ENCODE peak calls at places on chromosomes 12 and 14, in seven cellular contexts. V is heart right ventricle, J is fibroblast of lung, G is endothelial cell of umbilical vein, K is tibial artery, Y is left lung, U is OCI-LY7. C is an unnamed sample.

GRCh38 chr14:89388853-89389252 is 28.2 kb downstream of the FOXN3 start:
- DNase-seq in V (no peak), J (no peak), G (no peak), K (no peak), Y (no peak), U (no peak), C (peak; percentile 56)

GRCh38 chr12:12587878-12588277 is 23.8 kb upstream of the CREBL2 start:
- DNase-seq in V (no peak), J (no peak), G (no peak), K (no peak), Y (no peak), U (no peak), C (no peak)

GRCh38 chr12:25957898-25958253 is 606 bp upstream of the RASSF8 start:
- DNase-seq in V (no peak), J (peak; percentile 85), G (peak; percentile 93), K (peak; percentile 29), Y (no peak), U (no peak), C (peak; percentile 96)

GRCh38 chr14:30656190-30656632 is 34.1 kb downstream of the SCFD1 start:
- DNase-seq in V (peak; percentile 12), J (peak; percentile 11), G (peak; percentile 35), K (no peak), Y (no peak), U (peak; percentile 60), C (peak; percentile 22)

GRCh38 chr12:84091642-84092041 is 821.0 kb downstream of the SLC6A15 start:
- DNase-seq in V (no peak), J (no peak), G (no peak), K (no peak), Y (peak; percentile 29), U (no peak), C (no peak)

GRCh38 chr14:64953310-64953654 is 10.7 kb upstream of the GPX2 start:
- DNase-seq in V (no peak), J (no peak), G (no peak), K (no peak), Y (no peak), U (no peak), C (no peak)

GRCh38 chr12:131902332-131903241 is 8.2 kb downstream of the ULK1 start:
- DNase-seq in V (peak; percentile 4), J (no peak), G (no peak), K (no peak), Y (peak; percentile 70), U (no peak), C (no peak)

GRCh38 chr14:102505775-102506598 is 3.6 kb downstream of the ANKRD9 start:
- DNase-seq in V (no peak), J (no peak), G (no peak), K (no peak), Y (no peak), U (no peak), C (no peak)

GRCh38 chr12:106766393-106766826 is 8.1 kb upstream of the RIC8B start:
- DNase-seq in V (peak; percentile 44), J (peak; percentile 16), G (peak; percentile 70), K (peak; percentile 28), Y (no peak), U (no peak), C (peak; percentile 89)

GRCh38 chr12:47021298-47021697 is 58.1 kb upstream of the PCED1B start:
- DNase-seq in V (peak; percentile 21), J (peak; percentile 94), G (peak; percentile 91), K (no peak), Y (no peak), U (peak; percentile 56), C (peak; percentile 87)

GRCh38 chr12:76201758-76202157 is 117.3 kb upstream of the NAP1L1 start:
- DNase-seq in V (no peak), J (peak; percentile 75), G (no peak), K (no peak), Y (no peak), U (no peak), C (peak; percentile 10)

GRCh38 chr12:127760996-127761395 is 506.0 kb upstream of the TMEM132C start:
- DNase-seq in V (no peak), J (no peak), G (no peak), K (no peak), Y (no peak), U (no peak), C (no peak)

GRCh38 chr14:23307687-23308644 is 1.3 kb downstream of the BCL2L2 start:
- DNase-seq in V (no peak), J (peak; percentile 64), G (no peak), K (no peak), Y (no peak), U (no peak), C (peak; percentile 35)

GRCh38 chr12:54217774-54218221 is 29.0 kb upstream of the SMUG1 start:
- DNase-seq in V (no peak), J (no peak), G (no peak), K (no peak), Y (peak; percentile 80), U (peak; percentile 94), C (peak; percentile 24)

GRCh38 chr12:70178038-70178437 is 65.2 kb upstream of the CNOT2 start:
- DNase-seq in V (no peak), J (no peak), G (peak; percentile 7), K (no peak), Y (no peak), U (no peak), C (peak; percentile 63)

GRCh38 chr12:81797100-81797499 is 38.0 kb upstream of the PPFIA2 start:
- DNase-seq in V (no peak), J (no peak), G (peak; percentile 8), K (no peak), Y (no peak), U (peak; percentile 29), C (peak; percentile 31)

GRCh38 chr14:36315159-36315853 is 5.1 kb downstream of the MBIP start:
- DNase-seq in V (no peak), J (no peak), G (no peak), K (no peak), Y (no peak), U (no peak), C (no peak)

GRCh38 chr12:27899151-27899661 is 73.3 kb downstream of the PTHLH start:
- DNase-seq in V (no peak), J (peak; percentile 99), G (no peak), K (no peak), Y (no peak), U (no peak), C (peak; percentile 97)

GRCh38 chr12:66662729-66663128 is 16.1 kb downstream of the GRIP1 start:
- DNase-seq in V (no peak), J (peak; percentile 74), G (peak; percentile 91), K (no peak), Y (no peak), U (no peak), C (peak; percentile 10)

GRCh38 chr12:66664076-66664475 is 14.8 kb downstream of the GRIP1 start:
- DNase-seq in V (no peak), J (no peak), G (no peak), K (no peak), Y (no peak), U (no peak), C (no peak)

GRCh38 chr12:66661357-66661756 is 17.5 kb downstream of the GRIP1 start:
- DNase-seq in V (no peak), J (no peak), G (no peak), K (no peak), Y (no peak), U (no peak), C (no peak)

GRCh38 chr12:66663605-66664004 is 15.3 kb downstream of the GRIP1 start:
- DNase-seq in V (no peak), J (no peak), G (no peak), K (no peak), Y (no peak), U (no peak), C (no peak)

DNA sequence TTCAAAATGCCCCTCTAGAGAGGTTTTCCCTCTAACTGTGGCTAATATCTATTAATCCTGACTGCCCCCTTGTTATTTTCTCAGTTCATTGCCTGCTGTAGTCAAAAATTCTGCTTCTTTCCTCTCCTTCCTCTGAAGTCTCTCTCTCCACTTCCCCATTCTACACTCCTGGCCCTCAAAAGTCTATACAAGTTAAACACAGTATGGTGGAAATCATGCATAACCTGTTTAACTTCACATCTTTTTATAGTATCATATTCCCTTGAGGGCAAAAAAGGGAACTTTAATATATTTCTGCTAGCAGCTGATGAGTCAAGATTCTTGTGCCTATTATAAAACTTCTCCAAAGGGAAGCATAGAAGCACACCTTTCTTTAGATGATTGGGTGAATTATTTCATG is 16.7 kb downstream of the GRIP1 start:
- DNase-seq in V (no peak), J (no peak), G (no peak), K (no peak), Y (no peak), U (peak; percentile 72), C (no peak)
- TF ChIP-seq CTCF in V (no peak), J (no peak), G (no peak), K (no peak), Y (no peak), U (no peak), C (no peak)

GRCh38 chr14:74350211-74350943 is 2.1 kb downstream of the VRTN start:
- DNase-seq in V (no peak), J (no peak), G (no peak), K (no peak), Y (no peak), U (no peak), C (no peak)
- H3K4me3 ChIP-seq in V (no peak overlapping the region), J (no peak overlapping the region), G (no peak overlapping the region), K (no peak overlapping the region), Y (no peak overlapping the region), U (no peak overlapping the region), C (no peak overlapping the region)

GRCh38 chr14:104799657-104800599 is 973 bp upstream of the ZBTB42 start:
- DNase-seq in V (peak; percentile 90), J (peak; percentile 78), G (peak; percentile 62), K (peak; percentile 84), Y (peak; percentile 94), U (peak; percentile 65), C (peak; percentile 62)
- TF ChIP-seq CTCF in V (peak; percentile 15), J (peak; percentile 59), G (peak; percentile 10), K (peak; percentile 46), Y (peak; percentile 36), U (peak; percentile 27), C (peak; percentile 9)

GRCh38 chr12:48980389-48980952 is 2.3 kb downstream of the WNT1 start:
- DNase-seq in V (no peak), J (no peak), G (no peak), K (no peak), Y (peak; percentile 77), U (no peak), C (no peak)

GRCh38 chr12:48979602-48980388 is 1.7 kb downstream of the WNT1 start:
- DNase-seq in V (no peak), J (no peak), G (no peak), K (no peak), Y (peak; percentile 77), U (no peak), C (no peak)

GRCh38 chr12:48982397-48983080 is 4.4 kb downstream of the WNT1 start:
- DNase-seq in V (no peak), J (no peak), G (no peak), K (no peak), Y (no peak), U (no peak), C (no peak)

GRCh38 chr12:48981757-48982157 is 3.6 kb downstream of the WNT1 start:
- DNase-seq in V (no peak), J (no peak), G (no peak), K (no peak), Y (no peak), U (no peak), C (no peak)

GRCh38 chr12:48980953-48981756 is 3.0 kb downstream of the WNT1 start:
- DNase-seq in V (no peak), J (no peak), G (no peak), K (no peak), Y (peak; percentile 75), U (no peak), C (no peak)
- H3K4me3 ChIP-seq in V (peak overlapping the region; percentile 46), J (no peak overlapping the region), G (no peak overlapping the region), K (peak overlapping the region; percentile 4), Y (no peak overlapping the region), U (no peak overlapping the region), C (no peak overlapping the region)

GRCh38 chr14:91419044-91419397 is 1.4 kb upstream of the CCDC88C start:
- DNase-seq in V (no peak), J (no peak), G (no peak), K (no peak), Y (no peak), U (no peak), C (no peak)
- TF ChIP-seq CTCF in V (no peak), J (no peak), G (no peak), K (no peak), Y (no peak), U (peak; percentile 10), C (no peak)